ENCODE peak calls at places on chromosomes 12 and 14, in four cellular contexts. One of them, this sample, is unnamed.

GRCh38 chr12:10070380-10070779 is 28.4 kb downstream of the CLEC1A start:
- DNase-seq in HEK293T: no peak
- DNase-seq in endothelial cell: no peak
- DNase-seq in NCI-H1694 treated with DMSO at 0.1 percent for 48 hours: no peak
- DNase-seq in this sample: no peak

GRCh38 chr12:71431991-71432390 is 7.6 kb upstream of the LGR5 start:
- DNase-seq in HEK293T: no peak
- DNase-seq in endothelial cell: no peak
- DNase-seq in NCI-H1694 treated with DMSO at 0.1 percent for 48 hours: no peak
- DNase-seq in this sample: no peak

GRCh38 chr14:64504310-64504896 is at the start of gene ZBTB1:
- DNase-seq in HEK293T: peak
- DNase-seq in endothelial cell: peak
- DNase-seq in NCI-H1694 treated with DMSO at 0.1 percent for 48 hours: peak
- DNase-seq in this sample: peak

GRCh38 chr12:49304161-49304560 is 9.2 kb downstream of the PRPH start:
- DNase-seq in HEK293T: no peak
- DNase-seq in endothelial cell: no peak
- DNase-seq in NCI-H1694 treated with DMSO at 0.1 percent for 48 hours: no peak
- DNase-seq in this sample: no peak

GRCh38 chr12:106080111-106080732 is 58.5 kb downstream of the NUAK1 start:
- DNase-seq in HEK293T: no peak
- DNase-seq in endothelial cell: no peak
- DNase-seq in NCI-H1694 treated with DMSO at 0.1 percent for 48 hours: no peak
- DNase-seq in this sample: no peak

GRCh38 chr12:27940756-27941402 is 31.7 kb downstream of the PTHLH start:
- DNase-seq in HEK293T: peak
- DNase-seq in endothelial cell: peak
- DNase-seq in NCI-H1694 treated with DMSO at 0.1 percent for 48 hours: peak
- DNase-seq in this sample: peak

GRCh38 chr14:96031691-96032090 is 7.5 kb upstream of the C14orf132 start:
- DNase-seq in HEK293T: no peak
- DNase-seq in endothelial cell: no peak
- DNase-seq in NCI-H1694 treated with DMSO at 0.1 percent for 48 hours: no peak
- DNase-seq in this sample: no peak

GRCh38 chr12:67590122-67590795 is 58.3 kb upstream of the DYRK2 start:
- DNase-seq in HEK293T: no peak
- DNase-seq in endothelial cell: no peak
- DNase-seq in NCI-H1694 treated with DMSO at 0.1 percent for 48 hours: no peak
- DNase-seq in this sample: no peak

GRCh38 chr14:104130974-104131651 is 7.3 kb upstream of the KIF26A start:
- DNase-seq in HEK293T: peak
- DNase-seq in endothelial cell: peak
- DNase-seq in NCI-H1694 treated with DMSO at 0.1 percent for 48 hours: peak
- DNase-seq in this sample: peak

GRCh38 chr12:110141389-110141788 is 17.2 kb downstream of the IFT81 start:
- DNase-seq in HEK293T: no peak
- DNase-seq in endothelial cell: no peak
- DNase-seq in NCI-H1694 treated with DMSO at 0.1 percent for 48 hours: no peak
- DNase-seq in this sample: no peak

GRCh38 chr14:80772504-80772903 is 169.0 kb downstream of the CEP128 start:
- DNase-seq in HEK293T: no peak
- DNase-seq in endothelial cell: no peak
- DNase-seq in NCI-H1694 treated with DMSO at 0.1 percent for 48 hours: no peak
- DNase-seq in this sample: no peak

GRCh38 chr12:25935355-25936144 is 22.9 kb upstream of the RASSF8 start:
- DNase-seq in HEK293T: no peak
- DNase-seq in endothelial cell: no peak
- DNase-seq in NCI-H1694 treated with DMSO at 0.1 percent for 48 hours: no peak
- DNase-seq in this sample: no peak

GRCh38 chr12:3041558-3042164 is 35.5 kb upstream of the TSPAN9 start:
- DNase-seq in HEK293T: peak
- DNase-seq in endothelial cell: peak
- DNase-seq in NCI-H1694 treated with DMSO at 0.1 percent for 48 hours: peak
- DNase-seq in this sample: peak

GRCh38 chr12:101110856-101111255 is 99.2 kb downstream of the SLC5A8 start:
- DNase-seq in HEK293T: no peak
- DNase-seq in endothelial cell: no peak
- DNase-seq in NCI-H1694 treated with DMSO at 0.1 percent for 48 hours: no peak
- DNase-seq in this sample: no peak

GRCh38 chr12:113049976-113050742 is 6.4 kb upstream of the DTX1 start:
- DNase-seq in HEK293T: peak
- DNase-seq in endothelial cell: peak
- DNase-seq in NCI-H1694 treated with DMSO at 0.1 percent for 48 hours: no peak
- DNase-seq in this sample: peak

GRCh38 chr12:79409562-79409961 is 281.2 kb downstream of the PAWR start:
- DNase-seq in HEK293T: no peak
- DNase-seq in endothelial cell: no peak
- DNase-seq in NCI-H1694 treated with DMSO at 0.1 percent for 48 hours: no peak
- DNase-seq in this sample: no peak

GRCh38 chr12:12724421-12725085 is 7.4 kb downstream of the CDKN1B start:
- DNase-seq in HEK293T: no peak
- DNase-seq in endothelial cell: no peak
- DNase-seq in NCI-H1694 treated with DMSO at 0.1 percent for 48 hours: no peak
- DNase-seq in this sample: no peak

GRCh38 chr12:11724888-11725310 is 75.4 kb downstream of the ETV6 start:
- DNase-seq in HEK293T: no peak
- DNase-seq in endothelial cell: no peak
- DNase-seq in NCI-H1694 treated with DMSO at 0.1 percent for 48 hours: no peak
- DNase-seq in this sample: no peak

GRCh38 chr12:79690606-79691298 is at the start of gene PAWR:
- DNase-seq in HEK293T: peak
- DNase-seq in endothelial cell: peak
- DNase-seq in NCI-H1694 treated with DMSO at 0.1 percent for 48 hours: peak
- DNase-seq in this sample: peak

GRCh38 chr14:88983755-88984154 is 159.3 kb downstream of the TTC8 start:
- DNase-seq in HEK293T: no peak
- DNase-seq in endothelial cell: no peak
- DNase-seq in NCI-H1694 treated with DMSO at 0.1 percent for 48 hours: no peak
- DNase-seq in this sample: no peak

GRCh38 chr12:92076106-92076505 is 69.5 kb downstream of the BTG1 start:
- DNase-seq in HEK293T: no peak
- DNase-seq in endothelial cell: no peak
- DNase-seq in NCI-H1694 treated with DMSO at 0.1 percent for 48 hours: no peak
- DNase-seq in this sample: no peak

GRCh38 chr12:56836317-56836716 is 73.2 kb downstream of the HSD17B6 start:
- DNase-seq in HEK293T: no peak
- DNase-seq in endothelial cell: no peak
- DNase-seq in NCI-H1694 treated with DMSO at 0.1 percent for 48 hours: no peak
- DNase-seq in this sample: no peak

This sample was measured in WTC11.